ENCODE peak calls at places on chromosomes 2 and 18, in four cellular contexts. P, G, J and F are unnamed samples.

GRCh38 chr2:24124003-24124585 is 825 bp downstream of the FAM228B start:
- DNase-seq in G (no peak), P (no peak), J (no peak), F (no peak)

GRCh38 chr2:12684471-12684936 is 32.2 kb upstream of the TRIB2 start:
- DNase-seq in J (no peak), P (no peak), G (no peak), F (no peak)

GRCh38 chr18:70931942-70932814 is 643.3 kb downstream of the SOCS6 start:
- DNase-seq in P (peak), J (peak), G (no peak), F (no peak)

GRCh38 chr2:234494361-234495075 is 2.4 kb downstream of the ARL4C start:
- DNase-seq in G (no peak), P (peak), J (no peak), F (no peak)

GRCh38 chr18:33844232-33844631 is 266.2 kb downstream of the ASXL3 start:
- DNase-seq in P (no peak), G (no peak), J (no peak), F (no peak)

GRCh38 chr18:30280861-30281470 is 761.6 kb downstream of the DSC3 start:
- DNase-seq in J (peak), G (no peak), P (peak), F (peak)

GRCh38 chr2:229268626-229269025 is 2.5 kb downstream of the PID1 start:
- DNase-seq in G (no peak), J (no peak), P (no peak), F (no peak)

GRCh38 chr2:14451312-14451711 is 181.2 kb upstream of the LRATD1 start:
- DNase-seq in G (no peak), J (no peak), P (no peak), F (no peak)

GRCh38 chr2:72115361-72116080 is 32.1 kb downstream of the CYP26B1 start:
- DNase-seq in P (no peak), G (no peak), J (no peak), F (peak)

GRCh38 chr18:57859314-57859713 is 56.2 kb upstream of the ATP8B1 start:
- DNase-seq in J (peak), G (no peak), P (peak), F (peak)

GRCh38 chr2:238589591-238590460 is 163.1 kb downstream of the ASB1 start:
- DNase-seq in G (no peak), J (no peak), P (no peak), F (no peak)

GRCh38 chr2:100757621-100758394 is 62.1 kb upstream of the NPAS2 start:
- DNase-seq in G (no peak), P (no peak), J (peak), F (no peak)

GRCh38 chr2:231013820-231014219 is 17.9 kb downstream of the SPATA3 start:
- DNase-seq in G (no peak), J (no peak), P (no peak), F (no peak)

GRCh38 chr2:111094686-111095085 is 26.0 kb upstream of the BCL2L11 start:
- DNase-seq in G (no peak), J (no peak), P (no peak), F (no peak)

GRCh38 chr2:25252291-25253152 is 84.1 kb upstream of the POMC start:
- DNase-seq in J (peak), G (peak), P (peak), F (no peak)

GRCh38 chr2:95344656-95345055 is 47.5 kb downstream of the KCNIP3 start:
- DNase-seq in G (no peak), J (no peak), P (no peak), F (no peak)

GRCh38 chr2:15948704-15948957 is 8.3 kb downstream of the MYCN start:
- DNase-seq in G (no peak), J (no peak), P (no peak), F (no peak)

GRCh38 chr2:26609839-26610277 is 31.3 kb downstream of the CIB4 start:
- DNase-seq in P (no peak), G (peak), J (no peak), F (no peak)

GRCh38 chr2:42100696-42101585 is 53.1 kb downstream of the PKDCC start:
- DNase-seq in J (no peak), P (no peak), G (peak), F (no peak)

GRCh38 chr2:119288576-119288975 is 64.9 kb downstream of the STEAP3 start:
- DNase-seq in G (no peak), P (no peak), J (no peak), F (no peak)

GRCh38 chr18:48841381-48842258 is 109.1 kb downstream of the SMAD7 start:
- DNase-seq in P (peak), J (peak), G (no peak), F (no peak)

GRCh38 chr2:60271096-60271495 is 282.4 kb downstream of the BCL11A start:
- DNase-seq in J (no peak), P (no peak), G (no peak), F (no peak)

GRCh38 chr2:96274355-96275056 is 8.5 kb downstream of the CIAO1 start:
- DNase-seq in J (no peak), G (no peak), P (no peak), F (no peak)

GRCh38 chr2:189171956-189172609 is 7.5 kb downstream of the COL5A2 start:
- DNase-seq in P (no peak), G (no peak), J (no peak), F (no peak)

GRCh38 chr18:58505181-58505580 is 123.7 kb downstream of the ALPK2 start:
- DNase-seq in J (no peak), P (no peak), G (no peak), F (no peak)

GRCh38 chr2:205776139-205776538 is 93.8 kb downstream of the NRP2 start:
- DNase-seq in P (peak), G (peak), J (peak), F (peak)

GRCh38 chr2:207969249-207969648 is 56.1 kb downstream of the PLEKHM3 start:
- DNase-seq in P (no peak), J (no peak), G (no peak), F (no peak)

GRCh38 chr18:56309104-56309503 is 329.3 kb downstream of the TXNL1 start:
- DNase-seq in G (no peak), J (no peak), P (no peak), F (no peak)

GRCh38 chr2:40964509-40964908 is 512.6 kb upstream of the SLC8A1 start:
- DNase-seq in P (no peak), J (no peak), G (no peak), F (no peak)

GRCh38 chr2:216856666-216857065 is 3.2 kb downstream of the TNP1 start:
- DNase-seq in P (no peak), G (no peak), J (no peak), F (no peak)

GRCh38 chr2:8554296-8554806 is 127.5 kb upstream of the ID2 start:
- DNase-seq in P (no peak), G (no peak), J (no peak), F (no peak)

GRCh38 chr2:218540015-218540414 is 28.1 kb downstream of the USP37 start:
- DNase-seq in J (no peak), P (no peak), G (no peak), F (no peak)

GRCh38 chr2:37711308-37711731 is 39.9 kb upstream of the CDC42EP3 start:
- DNase-seq in J (no peak), P (peak), G (no peak), F (peak)

DNA sequence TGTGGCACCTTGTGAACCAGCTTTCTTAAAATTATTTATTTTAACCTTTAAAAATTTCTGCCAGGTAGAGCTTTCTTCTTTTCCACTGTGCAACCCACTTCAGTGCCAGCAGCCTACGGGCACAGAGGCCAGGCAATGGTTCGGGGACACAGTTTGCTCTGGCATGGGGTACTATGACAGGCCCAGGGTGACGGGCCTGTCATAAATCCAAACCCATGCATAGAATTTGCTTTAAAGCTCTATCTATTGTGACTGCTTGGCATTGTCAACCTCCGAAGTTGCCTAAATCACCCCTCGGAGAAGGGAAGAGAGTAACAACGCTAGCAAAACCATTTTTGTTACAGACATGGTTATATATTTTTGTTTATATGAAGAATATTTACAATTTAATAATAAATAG is 1.5 kb downstream of the ODC1 start:
- DNase-seq in G (no peak), J (no peak), P (no peak), F (no peak)
- H3K9ac ChIP-seq in G (no peak), J (peak), P (peak), F (peak)

GRCh38 chr2:45468279-45468678 is 142.8 kb downstream of the SRBD1 start:
- DNase-seq in P (no peak), J (no peak), G (no peak), F (no peak)

GRCh38 chr2:45470531-45470930 is 140.5 kb downstream of the SRBD1 start:
- DNase-seq in G (no peak), J (no peak), P (no peak), F (no peak)

GRCh38 chr2:45466045-45466444 is 145.0 kb downstream of the SRBD1 start:
- DNase-seq in J (no peak), P (peak), G (no peak), F (no peak)

DNA sequence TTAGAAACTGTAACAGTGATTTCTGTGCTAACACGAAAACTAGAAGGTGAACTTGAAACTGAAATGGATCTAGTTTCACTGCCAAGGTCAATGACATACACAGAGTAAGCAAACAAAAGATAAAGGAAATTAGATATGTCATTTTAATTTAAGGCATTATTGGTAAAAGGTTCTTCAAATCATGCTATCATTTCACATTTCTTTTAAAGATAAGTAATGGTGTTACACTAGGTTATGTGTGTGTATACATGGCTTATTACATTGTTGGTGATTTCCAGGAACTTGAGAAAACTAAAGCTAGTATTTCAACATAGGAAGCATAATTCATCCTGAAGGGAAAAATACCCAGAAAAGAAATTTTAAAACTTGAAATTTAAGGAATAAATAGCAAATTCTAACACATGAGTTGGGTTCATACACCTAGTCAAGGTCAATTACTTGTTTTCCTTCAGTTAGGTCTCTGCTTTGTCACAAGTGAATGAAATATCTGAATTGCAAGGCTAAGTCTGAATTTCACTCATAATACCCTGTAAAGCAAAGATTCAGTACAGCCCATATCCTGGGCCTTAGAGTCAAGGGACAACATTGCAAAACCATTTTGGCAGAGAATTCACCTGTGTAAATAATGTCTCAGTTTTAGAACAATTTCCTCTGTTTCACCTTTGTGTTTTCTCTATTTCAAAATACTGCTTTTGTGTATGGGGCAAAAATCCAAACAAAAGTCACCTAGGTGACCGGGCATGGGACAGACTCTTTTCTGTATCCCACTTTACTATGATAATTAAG is 141.6 kb downstream of the SRBD1 start:
- DNase-seq in G (no peak), P (no peak), J (peak), F (no peak)
- TF ChIP-seq JUND in G (no peak), P (no peak), J (no peak), F (no peak)

GRCh38 chr2:68200157-68200787 is 42.6 kb downstream of the PNO1 start:
- DNase-seq in G (no peak), J (no peak), P (no peak), F (no peak)

GRCh38 chr2:68193144-68193543 is 35.5 kb downstream of the PNO1 start:
- DNase-seq in G (no peak), J (no peak), P (peak), F (no peak)

GRCh38 chr2:68193774-68194372 is 36.2 kb downstream of the PNO1 start:
- DNase-seq in P (no peak), G (no peak), J (no peak), F (no peak)

GRCh38 chr2:68195096-68195495 is 37.4 kb downstream of the PNO1 start:
- DNase-seq in J (no peak), G (no peak), P (peak), F (no peak)

GRCh38 chr2:68196120-68196716 is 38.5 kb downstream of the PNO1 start:
- DNase-seq in P (peak), G (no peak), J (peak), F (no peak)
- TF ChIP-seq FOSL1 in P (no peak), G (no peak), J (no peak), F (no peak)

DNA sequence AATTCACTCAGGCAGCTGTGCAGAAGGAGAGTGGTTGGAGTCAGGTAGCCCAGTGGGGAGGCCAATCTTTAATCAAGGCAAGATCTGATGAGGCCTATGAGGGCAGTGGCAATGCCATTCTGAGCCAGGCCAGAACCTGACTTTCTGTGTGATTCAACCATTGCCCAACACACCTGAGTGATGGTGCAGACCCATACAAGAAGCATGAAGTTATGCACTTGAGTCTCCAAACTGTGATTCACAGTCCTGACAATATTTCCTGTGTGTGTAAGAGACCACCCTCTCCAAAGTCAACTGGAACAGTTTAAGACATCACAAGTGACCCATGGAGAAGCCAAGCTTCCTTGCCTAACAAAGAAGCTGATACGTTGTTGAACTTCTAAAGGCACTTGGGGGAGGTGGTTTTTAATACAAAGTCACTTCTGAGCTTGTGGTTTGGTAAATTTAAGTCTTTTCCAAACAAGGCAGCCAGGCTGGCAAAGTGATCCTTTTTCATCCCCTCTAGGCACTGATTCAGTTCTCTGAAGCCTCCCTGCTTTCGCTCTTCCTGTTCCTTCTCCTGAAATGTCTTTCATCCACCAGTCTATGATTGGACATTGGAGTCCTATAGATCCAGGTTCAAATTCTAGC is 49.0 kb downstream of the VSNL1 start:
- DNase-seq in G (peak), J (no peak), P (no peak), F (no peak)
- H3K9ac ChIP-seq in G (no peak), J (no peak), P (no peak), F (no peak)

GRCh38 chr2:2219984-2220383 is 111.1 kb downstream of the MYT1L start:
- DNase-seq in G (no peak), J (no peak), P (no peak), F (no peak)

GRCh38 chr2:2226326-2226725 is 104.7 kb downstream of the MYT1L start:
- DNase-seq in G (no peak), J (no peak), P (no peak), F (no peak)

GRCh38 chr2:2222931-2223330 is 108.1 kb downstream of the MYT1L start:
- DNase-seq in J (no peak), G (no peak), P (no peak), F (no peak)
- TF ChIP-seq JUND in J (no peak), G (no peak), P (no peak), F (no peak)

GRCh38 chr2:173623411-173624076 is 268.9 kb downstream of the CDCA7 start:
- DNase-seq in G (no peak), J (no peak), P (no peak), F (no peak)
- TF ChIP-seq FOSL1 in G (no peak), J (no peak), P (no peak), F (no peak)